ENCODE peak calls at places on chromosomes 6 and 20, in seven cellular contexts. One of them, this sample, is unnamed.

GRCh38 chr6:26422329-26422728 is 18.0 kb upstream of the BTN3A3 start:
- DNase-seq in tibial artery: no peak
- DNase-seq in RWPE2: no peak
- DNase-seq in BE2C: no peak
- DNase-seq in HepG2: no peak
- DNase-seq in glutamatergic neuron: no peak
- DNase-seq in SK-N-SH: no peak
- DNase-seq in this sample: no peak

GRCh38 chr20:58650181-58650775 is 805 bp upstream of the STX16 start:
- DNase-seq in tibial artery: no peak
- DNase-seq in RWPE2: no peak
- DNase-seq in BE2C: no peak
- DNase-seq in HepG2: no peak
- DNase-seq in glutamatergic neuron: peak
- DNase-seq in SK-N-SH: peak
- DNase-seq in this sample: no peak

GRCh38 chr6:75230484-75231325 is 12.9 kb downstream of the COX7A2 start:
- DNase-seq in tibial artery: no peak
- DNase-seq in RWPE2: no peak
- DNase-seq in BE2C: peak
- DNase-seq in HepG2: peak
- DNase-seq in glutamatergic neuron: peak
- DNase-seq in SK-N-SH: peak
- DNase-seq in this sample: no peak

GRCh38 chr6:109036588-109037320 is 57.9 kb downstream of the SESN1 start:
- DNase-seq in tibial artery: no peak
- DNase-seq in RWPE2: no peak
- DNase-seq in BE2C: no peak
- DNase-seq in HepG2: no peak
- DNase-seq in glutamatergic neuron: no peak
- DNase-seq in SK-N-SH: no peak
- DNase-seq in this sample: no peak

GRCh38 chr6:65545920-65546319 is 161.1 kb downstream of the EYS start:
- DNase-seq in tibial artery: no peak
- DNase-seq in RWPE2: no peak
- DNase-seq in BE2C: no peak
- DNase-seq in HepG2: no peak
- DNase-seq in glutamatergic neuron: no peak
- DNase-seq in SK-N-SH: no peak
- DNase-seq in this sample: no peak

GRCh38 chr6:19433101-19433500 is 404.1 kb upstream of the ID4 start:
- DNase-seq in tibial artery: no peak
- DNase-seq in RWPE2: no peak
- DNase-seq in BE2C: no peak
- DNase-seq in HepG2: no peak
- DNase-seq in glutamatergic neuron: no peak
- DNase-seq in SK-N-SH: no peak
- DNase-seq in this sample: no peak

GRCh38 chr20:32320305-32320704 is 37.8 kb upstream of the ASXL1 start:
- DNase-seq in tibial artery: no peak
- DNase-seq in RWPE2: no peak
- DNase-seq in BE2C: no peak
- DNase-seq in HepG2: no peak
- DNase-seq in glutamatergic neuron: no peak
- DNase-seq in SK-N-SH: no peak
- DNase-seq in this sample: no peak

GRCh38 chr20:57688864-57689263 is 21.0 kb downstream of the PMEPA1 start:
- DNase-seq in tibial artery: peak
- DNase-seq in RWPE2: no peak
- DNase-seq in BE2C: no peak
- DNase-seq in HepG2: no peak
- DNase-seq in glutamatergic neuron: no peak
- DNase-seq in SK-N-SH: no peak
- DNase-seq in this sample: no peak

GRCh38 chr6:35096129-35096852 is 44.8 kb downstream of the TCP11 start:
- DNase-seq in tibial artery: no peak
- DNase-seq in RWPE2: no peak
- DNase-seq in BE2C: no peak
- DNase-seq in HepG2: peak
- DNase-seq in glutamatergic neuron: no peak
- DNase-seq in SK-N-SH: peak
- DNase-seq in this sample: no peak
- TF ChIP-seq CTCF in tibial artery: no peak
- TF ChIP-seq CTCF in RWPE2: no peak
- TF ChIP-seq CTCF in BE2C: no peak
- TF ChIP-seq CTCF in HepG2: no peak
- TF ChIP-seq CTCF in glutamatergic neuron: no peak
- TF ChIP-seq CTCF in SK-N-SH: no peak
- TF ChIP-seq CTCF in this sample: no peak

DNA sequence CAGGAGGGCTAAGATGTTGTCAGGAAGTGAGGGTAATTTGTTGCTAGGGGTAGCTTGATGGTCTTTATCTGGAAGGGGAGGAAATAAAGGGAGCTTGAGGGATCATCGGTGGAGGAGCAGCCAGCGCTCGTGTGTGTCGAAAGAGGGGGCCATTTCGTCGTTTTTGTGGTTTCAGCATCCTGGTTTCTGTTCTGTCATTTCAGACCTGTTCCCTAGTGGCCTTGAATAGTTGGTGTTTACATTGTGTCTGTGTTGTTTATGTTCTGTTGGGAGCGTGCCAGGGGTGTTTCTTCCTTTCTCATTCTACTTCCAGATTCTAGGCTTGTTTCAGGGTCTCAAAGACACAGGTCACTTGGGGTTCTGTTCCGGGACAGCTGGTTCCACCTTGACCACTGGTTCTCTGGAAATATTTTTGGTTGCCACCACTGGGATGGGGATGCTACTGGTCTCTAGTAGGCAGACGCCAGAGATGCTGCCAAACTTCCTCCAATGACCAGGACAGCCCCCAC is 113.9 kb upstream of the NAA20 start:
- DNase-seq in tibial artery: no peak
- DNase-seq in RWPE2: no peak
- DNase-seq in BE2C: peak
- DNase-seq in HepG2: peak
- DNase-seq in glutamatergic neuron: no peak
- DNase-seq in SK-N-SH: no peak
- DNase-seq in this sample: no peak
- TF ChIP-seq CTCF in tibial artery: no peak
- TF ChIP-seq CTCF in RWPE2: peak
- TF ChIP-seq CTCF in BE2C: peak
- TF ChIP-seq CTCF in HepG2: peak
- TF ChIP-seq CTCF in glutamatergic neuron: no peak
- TF ChIP-seq CTCF in SK-N-SH: no peak
- TF ChIP-seq CTCF in this sample: no peak

GRCh38 chr6:145735356-145736165 is at the start of gene EPM2A:
- DNase-seq in tibial artery: peak
- DNase-seq in RWPE2: peak
- DNase-seq in BE2C: peak
- DNase-seq in HepG2: peak
- DNase-seq in glutamatergic neuron: peak
- DNase-seq in SK-N-SH: peak
- DNase-seq in this sample: peak
- TF ChIP-seq CTCF in tibial artery: no peak
- TF ChIP-seq CTCF in RWPE2: peak
- TF ChIP-seq CTCF in BE2C: no peak
- TF ChIP-seq CTCF in HepG2: peak
- TF ChIP-seq CTCF in glutamatergic neuron: no peak
- TF ChIP-seq CTCF in SK-N-SH: no peak
- TF ChIP-seq CTCF in this sample: no peak

DNA sequence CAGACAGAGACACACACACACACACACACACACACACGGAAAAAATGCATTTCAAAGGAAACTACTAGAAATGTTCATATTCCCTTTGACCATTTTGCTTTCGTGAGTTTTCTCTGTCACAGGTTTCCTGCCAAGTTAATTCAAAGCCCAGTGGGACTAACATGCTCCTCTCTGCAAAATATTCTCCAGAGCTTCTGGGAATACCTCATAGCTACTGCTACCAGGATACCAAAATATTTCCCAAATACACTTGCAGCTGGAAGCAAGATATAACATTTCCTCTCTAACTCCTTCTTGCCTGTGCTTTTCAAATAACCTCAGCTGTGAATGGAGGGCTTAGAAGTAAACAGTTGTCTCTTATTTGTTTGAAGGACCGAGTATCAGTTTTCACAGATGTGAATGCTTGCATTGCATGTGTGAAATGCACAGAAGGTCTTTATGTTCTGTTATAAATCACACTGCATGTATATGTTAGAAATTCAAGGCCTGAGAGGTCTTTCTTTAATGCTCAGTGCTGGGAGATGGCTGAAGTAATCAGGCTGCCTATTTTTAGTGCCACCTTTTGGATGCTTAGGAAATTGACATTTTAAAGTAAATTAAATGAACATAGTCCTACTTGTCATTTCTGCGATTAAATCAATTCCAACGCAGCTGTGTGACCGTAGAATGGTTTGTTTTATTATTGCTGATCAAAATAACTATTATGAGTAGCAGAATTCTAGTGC is 8.7 kb upstream of the FAM209A start:
- DNase-seq in tibial artery: no peak
- DNase-seq in RWPE2: no peak
- DNase-seq in BE2C: no peak
- DNase-seq in HepG2: no peak
- DNase-seq in glutamatergic neuron: no peak
- DNase-seq in SK-N-SH: peak
- DNase-seq in this sample: no peak
- TF ChIP-seq CTCF in tibial artery: no peak
- TF ChIP-seq CTCF in RWPE2: peak
- TF ChIP-seq CTCF in BE2C: peak
- TF ChIP-seq CTCF in HepG2: peak
- TF ChIP-seq CTCF in glutamatergic neuron: no peak
- TF ChIP-seq CTCF in SK-N-SH: peak
- TF ChIP-seq CTCF in this sample: peak

GRCh38 chr6:136334853-136335252 is 45.2 kb upstream of the BCLAF1 start:
- DNase-seq in tibial artery: no peak
- DNase-seq in RWPE2: no peak
- DNase-seq in BE2C: peak
- DNase-seq in HepG2: no peak
- DNase-seq in glutamatergic neuron: peak
- DNase-seq in SK-N-SH: no peak
- DNase-seq in this sample: no peak
- TF ChIP-seq CTCF in tibial artery: no peak
- TF ChIP-seq CTCF in RWPE2: no peak
- TF ChIP-seq CTCF in BE2C: peak
- TF ChIP-seq CTCF in HepG2: peak
- TF ChIP-seq CTCF in glutamatergic neuron: peak
- TF ChIP-seq CTCF in SK-N-SH: peak
- TF ChIP-seq CTCF in this sample: peak

GRCh38 chr6:84426002-84426705 is 198.7 kb upstream of the CEP162 start:
- DNase-seq in tibial artery: no peak
- DNase-seq in RWPE2: no peak
- DNase-seq in BE2C: no peak
- DNase-seq in HepG2: no peak
- DNase-seq in glutamatergic neuron: no peak
- DNase-seq in SK-N-SH: peak
- DNase-seq in this sample: no peak

GRCh38 chr6:84421031-84421430 is 193.6 kb upstream of the CEP162 start:
- DNase-seq in tibial artery: no peak
- DNase-seq in RWPE2: no peak
- DNase-seq in BE2C: no peak
- DNase-seq in HepG2: no peak
- DNase-seq in glutamatergic neuron: no peak
- DNase-seq in SK-N-SH: no peak
- DNase-seq in this sample: no peak

GRCh38 chr6:84424956-84425355 is 197.5 kb upstream of the CEP162 start:
- DNase-seq in tibial artery: no peak
- DNase-seq in RWPE2: no peak
- DNase-seq in BE2C: no peak
- DNase-seq in HepG2: no peak
- DNase-seq in glutamatergic neuron: no peak
- DNase-seq in SK-N-SH: peak
- DNase-seq in this sample: no peak

GRCh38 chr6:84417261-84417660 is 189.8 kb upstream of the CEP162 start:
- DNase-seq in tibial artery: no peak
- DNase-seq in RWPE2: no peak
- DNase-seq in BE2C: no peak
- DNase-seq in HepG2: no peak
- DNase-seq in glutamatergic neuron: no peak
- DNase-seq in SK-N-SH: no peak
- DNase-seq in this sample: no peak

GRCh38 chr6:84422380-84422968 is 195.0 kb upstream of the CEP162 start:
- DNase-seq in tibial artery: peak
- DNase-seq in RWPE2: no peak
- DNase-seq in BE2C: peak
- DNase-seq in HepG2: peak
- DNase-seq in glutamatergic neuron: peak
- DNase-seq in SK-N-SH: peak
- DNase-seq in this sample: no peak
- TF ChIP-seq CTCF in tibial artery: peak
- TF ChIP-seq CTCF in RWPE2: peak
- TF ChIP-seq CTCF in BE2C: peak
- TF ChIP-seq CTCF in HepG2: peak
- TF ChIP-seq CTCF in glutamatergic neuron: peak
- TF ChIP-seq CTCF in SK-N-SH: peak
- TF ChIP-seq CTCF in this sample: peak

DNA sequence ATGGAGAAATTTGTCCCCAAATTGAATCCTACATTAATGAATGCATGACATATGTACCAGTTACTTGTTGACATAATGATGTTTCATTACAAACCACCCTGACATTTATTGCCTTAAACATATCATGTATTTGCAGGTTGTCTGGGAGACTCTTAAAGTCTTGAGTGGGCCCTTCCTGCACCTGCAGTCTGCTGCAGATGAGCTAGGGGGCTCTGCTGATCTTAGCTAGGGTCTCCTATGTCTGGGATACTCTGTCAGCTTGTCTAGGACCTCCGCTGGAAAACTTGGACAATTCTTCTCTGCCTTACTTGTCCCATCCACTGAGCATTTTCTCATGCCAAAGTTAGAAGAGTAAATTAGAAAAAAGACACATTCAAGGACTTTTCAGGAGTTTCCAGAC is 581.6 kb downstream of the HAO1 start:
- DNase-seq in tibial artery: no peak
- DNase-seq in RWPE2: no peak
- DNase-seq in BE2C: no peak
- DNase-seq in HepG2: no peak
- DNase-seq in glutamatergic neuron: no peak
- DNase-seq in SK-N-SH: no peak
- DNase-seq in this sample: no peak
- TF ChIP-seq CTCF in tibial artery: no peak
- TF ChIP-seq CTCF in RWPE2: no peak
- TF ChIP-seq CTCF in BE2C: no peak
- TF ChIP-seq CTCF in HepG2: peak
- TF ChIP-seq CTCF in glutamatergic neuron: no peak
- TF ChIP-seq CTCF in SK-N-SH: no peak
- TF ChIP-seq CTCF in this sample: no peak

DNA sequence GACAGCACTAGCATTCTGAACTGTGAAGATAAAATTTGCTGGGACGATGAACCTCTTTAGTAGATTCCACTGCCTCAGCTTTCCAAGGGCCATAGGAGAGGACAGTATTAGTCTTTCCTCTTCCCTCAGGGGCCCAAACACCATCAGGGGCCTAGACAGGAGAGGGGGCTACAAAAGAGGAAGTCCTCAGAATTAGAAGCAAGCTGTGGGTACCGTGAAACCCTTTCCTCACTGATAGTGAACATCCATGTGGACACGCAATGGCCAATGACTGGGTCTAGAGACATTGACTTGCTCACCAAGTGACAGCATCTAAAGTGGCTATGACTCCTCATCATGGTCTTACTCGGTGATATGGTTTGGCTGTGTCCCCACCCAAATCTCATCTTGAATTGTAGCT is 68.1 kb upstream of the UST start:
- DNase-seq in tibial artery: no peak
- DNase-seq in RWPE2: no peak
- DNase-seq in BE2C: no peak
- DNase-seq in HepG2: no peak
- DNase-seq in glutamatergic neuron: no peak
- DNase-seq in SK-N-SH: no peak
- DNase-seq in this sample: no peak
- TF ChIP-seq CTCF in tibial artery: no peak
- TF ChIP-seq CTCF in RWPE2: no peak
- TF ChIP-seq CTCF in BE2C: no peak
- TF ChIP-seq CTCF in HepG2: no peak
- TF ChIP-seq CTCF in glutamatergic neuron: no peak
- TF ChIP-seq CTCF in SK-N-SH: no peak
- TF ChIP-seq CTCF in this sample: no peak

This sample was measured in chondrocyte.